ENCODE peak calls at places on chromosomes 13 and 19, in five cellular contexts. M, W, J, N and K are unnamed samples.

GRCh38 chr19:2561895-2562294 is 86.0 kb downstream of the GADD45B start:
- DNase-seq in W (no peak), M (peak), J (no peak), N (no peak), K (peak)

GRCh38 chr13:63092461-63092860 is 1676.8 kb upstream of the PCDH20 start:
- DNase-seq in W (no peak), N (no peak), J (no peak), M (no peak), K (no peak)

GRCh38 chr13:48790199-48790598 is 136.5 kb downstream of the CYSLTR2 start:
- DNase-seq in N (no peak), J (no peak), M (no peak), W (no peak), K (no peak)

GRCh38 chr19:28012361-28012760 is 1200.6 kb downstream of the UQCRFS1 start:
- DNase-seq in W (no peak), M (no peak), J (no peak), N (no peak), K (no peak)

GRCh38 chr13:110447058-110447511 is 114.4 kb downstream of the RAB20 start:
- DNase-seq in M (no peak), W (no peak), N (no peak), J (no peak), K (no peak)

GRCh38 chr13:74191036-74191809 is 57.0 kb upstream of the KLF12 start:
- DNase-seq in M (no peak), N (no peak), W (no peak), J (no peak), K (no peak)

GRCh38 chr19:49335071-49335783 is at the start of gene CD37:
- DNase-seq in M (peak), J (no peak), N (no peak), W (no peak), K (peak)

GRCh38 chr13:95087746-95088305 is 213.4 kb downstream of the ABCC4 start:
- DNase-seq in W (no peak), J (peak), N (no peak), M (no peak), K (no peak)

GRCh38 chr13:80444240-80445015 is 103.5 kb upstream of the SPRY2 start:
- DNase-seq in N (no peak), J (no peak), M (no peak), W (no peak), K (no peak)

GRCh38 chr19:53597023-53597422 is 34.8 kb upstream of the DPRX start:
- DNase-seq in J (no peak), M (no peak), W (no peak), N (no peak), K (no peak)

GRCh38 chr19:7149956-7150705 is 80.6 kb downstream of the ZNF557 start:
- DNase-seq in J (no peak), W (peak), M (no peak), N (no peak), K (no peak)

GRCh38 chr13:105721056-105721455 is 814.4 kb downstream of the EFNB2 start:
- DNase-seq in J (no peak), N (no peak), M (no peak), W (no peak), K (no peak)

GRCh38 chr19:40717880-40718773 is 1.2 kb downstream of the ITPKC start:
- DNase-seq in N (no peak), M (no peak), J (peak), W (peak), K (no peak)

GRCh38 chr19:10450853-10451609 is 30.7 kb downstream of the PDE4A start:
- DNase-seq in J (peak), N (no peak), M (no peak), W (no peak), K (no peak)

GRCh38 chr13:29936961-29937360 is 86.5 kb upstream of the UBL3 start:
- DNase-seq in N (no peak), W (no peak), M (no peak), J (no peak), K (no peak)

GRCh38 chr19:10603084-10603872 is 16.2 kb upstream of the AP1M2 start:
- DNase-seq in J (no peak), N (no peak), W (peak), M (peak), K (peak)